ENCODE peak calls at places on chromosomes 11 and 22, in four cellular contexts. G is IMR-90, B is GM12878, L is mesenchymal stem cell. E is an unnamed sample.

GRCh38 chr11:65421204-65422103 is 1.1 kb upstream of the NEAT1 start:
- DNase-seq in L (peak), B (no peak), G (peak), E (peak)

GRCh38 chr11:96338910-96339703 is 3.9 kb downstream of the MAML2 start:
- DNase-seq in B (peak), G (peak), L (peak), E (peak)

GRCh38 chr11:19209617-19210016 is 7.8 kb upstream of the CSRP3 start:
- DNase-seq in L (no peak), B (no peak), G (no peak), E (no peak)

GRCh38 chr22:23282089-23282501 is 101.8 kb downstream of the BCR start:
- DNase-seq in G (peak), L (peak), B (no peak), E (peak)

GRCh38 chr11:8328848-8329330 is 65.2 kb upstream of the LMO1 start:
- DNase-seq in B (peak), G (peak), L (peak), E (peak)

GRCh38 chr11:8006349-8006977 is 19.3 kb downstream of the EIF3F start:
- DNase-seq in B (peak), L (peak), G (peak), E (peak)

GRCh38 chr11:35487532-35488078 is 37.8 kb downstream of the PAMR1 start:
- DNase-seq in B (no peak), L (peak), G (peak), E (peak)

GRCh38 chr11:73233211-73233610 is 15.1 kb downstream of the P2RY2 start:
- DNase-seq in G (no peak), B (no peak), L (no peak), E (no peak)

GRCh38 chr11:116110802-116111201 is 606.6 kb upstream of the CADM1 start:
- DNase-seq in G (no peak), B (no peak), L (no peak), E (no peak)

GRCh38 chr22:29300807-29301601 is 5.4 kb upstream of the GAS2L1 start:
- DNase-seq in G (no peak), L (no peak), B (no peak), E (no peak)

GRCh38 chr11:127003260-127003981 is 2.9 kb upstream of the KIRREL3 start:
- DNase-seq in B (no peak), L (peak), G (peak), E (peak)

GRCh38 chr22:20565079-20565734 is 57.8 kb downstream of the MED15 start:
- DNase-seq in G (peak), B (no peak), L (peak), E (peak)

GRCh38 chr11:70201876-70202861 is 927 bp upstream of the FADD start:
- DNase-seq in B (no peak), L (peak), G (no peak), E (no peak)

GRCh38 chr22:19818264-19819208 is 36.1 kb downstream of the GNB1L start:
- DNase-seq in L (no peak), B (no peak), G (no peak), E (no peak)

GRCh38 chr11:95346207-95346718 is 115.3 kb upstream of the SESN3 start:
- DNase-seq in B (no peak), L (no peak), G (no peak), E (no peak)

GRCh38 chr11:6539748-6540268 is 42.7 kb downstream of the DNHD1 start:
- DNase-seq in B (no peak), L (no peak), G (no peak), E (no peak)

GRCh38 chr22:37300551-37301017 is 18.3 kb downstream of the CYTH4 start:
- DNase-seq in B (no peak), L (no peak), G (no peak), E (no peak)

GRCh38 chr11:1760351-1761109 is 3.2 kb downstream of the CTSD start:
- DNase-seq in G (peak), L (peak), B (no peak), E (no peak)
- H3K4me3 ChIP-seq in G (no peak), L (peak), B (no peak), E (no peak)

DNA sequence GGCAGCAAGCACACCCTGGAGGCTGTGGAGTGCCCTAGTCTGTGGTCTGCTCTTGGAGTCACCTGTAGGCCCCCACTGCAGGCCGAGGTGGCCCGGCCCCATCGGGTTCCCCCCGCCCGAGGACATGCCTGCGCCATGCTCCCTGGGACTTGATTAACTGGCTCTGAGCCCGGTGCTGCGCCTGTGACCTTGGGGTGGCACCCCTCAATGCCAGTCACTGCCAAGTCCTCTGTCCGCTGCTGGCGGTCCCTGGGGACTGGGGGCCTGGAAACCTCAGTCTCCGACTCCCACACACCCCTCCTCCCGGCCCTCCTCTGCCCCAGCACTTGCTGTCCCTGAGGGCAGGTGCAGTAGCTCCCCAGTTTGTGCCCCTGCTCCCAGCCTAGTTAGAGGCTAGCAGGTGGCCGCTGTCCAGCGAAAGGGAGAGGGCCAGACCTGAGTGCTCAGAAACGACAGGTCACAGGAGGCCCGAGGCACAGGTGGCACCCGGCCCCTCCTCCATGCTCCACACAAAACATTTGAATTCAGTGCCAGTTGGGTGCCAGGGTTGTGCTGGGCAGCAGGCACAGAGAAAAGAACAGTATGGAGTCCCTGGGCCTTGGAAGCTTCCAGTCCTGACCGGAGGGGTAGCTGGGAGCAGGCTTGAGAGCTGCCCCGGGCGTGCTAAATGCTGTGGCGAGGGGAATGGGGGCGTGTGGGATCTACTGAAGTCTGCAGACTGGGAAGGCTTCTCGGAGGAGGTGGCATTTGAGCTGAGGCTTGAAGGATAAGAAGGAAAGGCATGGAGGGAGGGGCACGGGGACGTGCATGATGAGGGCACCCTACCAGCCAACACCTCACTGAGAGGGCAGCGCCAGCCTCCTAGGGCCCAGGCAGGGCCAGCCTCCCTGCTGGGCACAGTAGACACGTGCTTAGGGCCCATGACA is 16.4 kb upstream of the FLRT1 start:
- DNase-seq in B (no peak), L (no peak), G (no peak), E (no peak)
- H3K4me3 ChIP-seq in B (no peak), L (no peak), G (no peak), E (no peak)

DNA sequence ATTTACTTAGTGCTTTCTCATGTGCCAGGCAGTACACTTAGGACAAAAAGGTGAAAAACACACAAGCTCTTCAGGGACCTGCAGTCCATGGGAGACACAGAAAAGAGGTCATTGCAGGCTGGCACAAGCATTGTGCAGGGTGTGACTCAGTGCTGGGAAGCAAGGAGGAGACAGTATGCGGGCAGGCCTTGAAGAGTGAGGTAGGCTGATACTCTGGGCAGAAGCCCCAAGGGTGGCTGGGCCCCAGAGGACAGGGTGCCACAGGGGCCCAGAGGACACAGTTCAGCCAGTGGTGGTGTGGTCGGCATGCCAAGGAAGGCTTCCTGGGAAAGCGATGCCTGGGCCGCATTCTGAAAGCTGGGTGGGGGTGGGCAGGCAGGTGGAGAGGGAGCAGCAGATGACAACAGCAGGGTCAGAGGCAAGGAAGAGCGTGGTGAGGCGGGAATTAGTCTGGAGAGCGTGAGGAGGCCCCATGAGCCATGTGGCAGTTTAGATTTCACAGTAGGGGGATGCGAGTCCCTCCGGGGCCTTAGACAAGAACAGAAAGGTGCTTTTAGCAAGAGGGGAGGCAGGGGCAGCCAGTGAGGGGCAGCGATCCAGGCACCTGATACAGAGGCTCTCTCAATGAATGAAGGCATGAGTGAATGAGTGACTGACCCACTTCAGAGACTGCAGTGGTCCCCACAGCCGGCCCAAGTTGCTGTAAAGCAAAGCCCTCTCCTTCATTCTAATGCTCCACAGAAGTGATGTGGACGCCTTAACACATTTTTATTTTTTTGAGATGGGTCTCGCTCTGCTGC is 6.8 kb downstream of the C11orf24 start:
- DNase-seq in L (no peak), B (no peak), G (no peak), E (no peak)
- H3K4me3 ChIP-seq in L (no peak), B (no peak), G (no peak), E (no peak)

GRCh38 chr11:57641011-57641410 is 8.7 kb downstream of the YPEL4 start:
- DNase-seq in L (peak), B (no peak), G (no peak), E (no peak)
- H3K4me3 ChIP-seq in L (peak), B (no peak), G (no peak), E (no peak)

GRCh38 chr22:44752285-44753188 is at the start of gene ARHGAP8:
- DNase-seq in B (no peak), G (no peak), L (no peak), E (no peak)
- H3K4me3 ChIP-seq in B (no peak), G (no peak), L (peak), E (no peak)

DNA sequence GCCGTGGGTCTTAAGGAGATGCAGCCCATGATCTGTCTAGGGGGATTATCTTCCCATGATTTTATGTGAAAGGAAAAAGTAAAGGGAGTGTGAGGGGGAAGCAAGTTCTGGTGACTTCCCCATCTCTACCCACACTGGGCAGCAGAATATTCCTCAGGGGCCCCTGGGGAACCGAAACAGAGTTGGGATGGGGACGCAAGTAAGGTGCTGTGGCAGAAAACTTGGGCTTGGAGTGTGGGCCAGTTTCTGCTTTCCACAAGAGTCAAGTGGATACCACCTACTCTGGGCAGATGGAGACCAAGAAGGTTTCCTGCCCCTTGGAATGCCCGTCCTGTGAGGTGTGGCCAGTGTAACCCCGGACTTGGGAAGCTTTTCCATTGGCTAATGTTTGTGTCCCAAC is 64.4 kb downstream of the SGSM3 start:
- DNase-seq in G (no peak), B (no peak), L (no peak), E (no peak)
- H3K4me3 ChIP-seq in G (no peak), B (peak), L (no peak), E (no peak)

GRCh38 chr22:44229331-44229730 is 48.6 kb downstream of the PARVG start:
- DNase-seq in B (no peak), G (no peak), L (no peak), E (no peak)

GRCh38 chr22:44225091-44225689 is 44.5 kb downstream of the PARVG start:
- DNase-seq in G (no peak), B (no peak), L (no peak), E (no peak)

GRCh38 chr22:44225812-44226211 is 45.1 kb downstream of the PARVG start:
- DNase-seq in B (no peak), L (no peak), G (no peak), E (no peak)

GRCh38 chr22:44231229-44231628 is 50.5 kb downstream of the PARVG start:
- DNase-seq in B (no peak), G (no peak), L (no peak), E (no peak)

GRCh38 chr22:44229809-44230208 is 49.1 kb downstream of the PARVG start:
- DNase-seq in L (no peak), B (no peak), G (no peak), E (no peak)
- H3K4me3 ChIP-seq in L (no peak), B (no peak), G (no peak), E (no peak)

GRCh38 chr22:45211848-45212247 is 28.8 kb downstream of the KIAA0930 start:
- DNase-seq in B (no peak), G (no peak), L (no peak), E (no peak)
- H3K4me3 ChIP-seq in B (no peak), G (peak), L (peak), E (peak)

DNA sequence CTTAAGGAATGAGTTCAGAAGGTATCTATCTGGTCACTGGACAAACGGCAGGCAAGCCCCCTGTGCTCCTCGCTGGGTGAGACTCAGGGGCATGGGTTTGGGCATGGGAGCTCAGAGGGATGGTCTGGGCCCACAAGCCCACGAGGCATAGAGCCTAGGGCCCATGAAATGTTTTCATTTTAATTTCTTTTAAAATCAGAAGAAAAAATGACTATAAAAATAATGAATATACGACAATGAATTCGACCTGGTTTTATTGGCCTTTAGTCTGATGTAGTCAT is 77.9 kb upstream of the WNT7B start:
- DNase-seq in B (no peak), L (no peak), G (no peak), E (peak)
- H3K4me3 ChIP-seq in B (peak), L (peak), G (peak), E (peak)

E was measured in astrocyte of the spinal cord.